ENCODE peak calls at places on chromosomes 12 and 14, in seven cellular contexts. One of them, this sample, is unnamed.

GRCh38 chr12:113161415-113162016 is 12.0 kb downstream of the CFAP73 start:
- DNase-seq in dorsolateral prefrontal cortex: peak; percentile 75
- DNase-seq in cardiac muscle cell: no peak
- DNase-seq in neural progenitor cell: peak; percentile 99
- DNase-seq in mesendoderm: peak; percentile 99
- DNase-seq in astrocyte: peak; percentile 23
- DNase-seq in gastrocnemius medialis: no peak
- DNase-seq in this sample: no peak

GRCh38 chr14:24851837-24852236 is 198.1 kb downstream of the STXBP6 start:
- DNase-seq in dorsolateral prefrontal cortex: no peak
- DNase-seq in neural progenitor cell: no peak
- DNase-seq in astrocyte: no peak
- DNase-seq in mesendoderm: peak; percentile 29
- DNase-seq in gastrocnemius medialis: no peak
- DNase-seq in cardiac muscle cell: peak; percentile 56
- DNase-seq in this sample: no peak

GRCh38 chr14:63853831-63854293 is 1.1 kb downstream of the SYNE2 start:
- DNase-seq in cardiac muscle cell: peak; percentile 73
- DNase-seq in dorsolateral prefrontal cortex: no peak
- DNase-seq in astrocyte: peak; percentile 38
- DNase-seq in mesendoderm: peak; percentile 47
- DNase-seq in neural progenitor cell: peak; percentile 68
- DNase-seq in gastrocnemius medialis: peak; percentile 48
- DNase-seq in this sample: peak; percentile 76

GRCh38 chr14:92253381-92253894 is 69.5 kb upstream of the SLC24A4 start:
- DNase-seq in cardiac muscle cell: no peak
- DNase-seq in neural progenitor cell: peak; percentile 45
- DNase-seq in gastrocnemius medialis: no peak
- DNase-seq in dorsolateral prefrontal cortex: no peak
- DNase-seq in mesendoderm: peak; percentile 68
- DNase-seq in astrocyte: no peak
- DNase-seq in this sample: peak; percentile 19

GRCh38 chr14:73058923-73059311 is 583 bp downstream of the RBM25 start:
- DNase-seq in dorsolateral prefrontal cortex: peak; percentile 48
- DNase-seq in neural progenitor cell: peak; percentile 48
- DNase-seq in cardiac muscle cell: peak; percentile 24
- DNase-seq in mesendoderm: peak; percentile 68
- DNase-seq in astrocyte: peak; percentile 18
- DNase-seq in gastrocnemius medialis: no peak
- DNase-seq in this sample: no peak

GRCh38 chr12:10663869-10664268 is 10.0 kb downstream of the STYK1 start:
- DNase-seq in gastrocnemius medialis: no peak
- DNase-seq in mesendoderm: no peak
- DNase-seq in neural progenitor cell: no peak
- DNase-seq in astrocyte: no peak
- DNase-seq in dorsolateral prefrontal cortex: no peak
- DNase-seq in cardiac muscle cell: no peak
- DNase-seq in this sample: no peak

GRCh38 chr14:46048127-46048526 is 603.5 kb downstream of the RPL10L start:
- DNase-seq in gastrocnemius medialis: no peak
- DNase-seq in cardiac muscle cell: peak; percentile 9
- DNase-seq in astrocyte: peak; percentile 32
- DNase-seq in dorsolateral prefrontal cortex: no peak
- DNase-seq in neural progenitor cell: peak; percentile 80
- DNase-seq in mesendoderm: peak; percentile 96
- DNase-seq in this sample: no peak

GRCh38 chr12:90122716-90123115 is 414.1 kb upstream of the ATP2B1 start:
- DNase-seq in dorsolateral prefrontal cortex: no peak
- DNase-seq in cardiac muscle cell: no peak
- DNase-seq in gastrocnemius medialis: no peak
- DNase-seq in mesendoderm: no peak
- DNase-seq in astrocyte: no peak
- DNase-seq in neural progenitor cell: no peak
- DNase-seq in this sample: no peak

GRCh38 chr12:125069616-125070015 is 4.4 kb downstream of the AACS start:
- DNase-seq in astrocyte: no peak
- DNase-seq in gastrocnemius medialis: no peak
- DNase-seq in neural progenitor cell: no peak
- DNase-seq in cardiac muscle cell: no peak
- DNase-seq in dorsolateral prefrontal cortex: peak; percentile 52
- DNase-seq in mesendoderm: no peak
- DNase-seq in this sample: no peak

GRCh38 chr14:26466862-26467261 is 131.0 kb downstream of the NOVA1 start:
- DNase-seq in mesendoderm: no peak
- DNase-seq in dorsolateral prefrontal cortex: no peak
- DNase-seq in cardiac muscle cell: no peak
- DNase-seq in neural progenitor cell: no peak
- DNase-seq in astrocyte: no peak
- DNase-seq in gastrocnemius medialis: no peak
- DNase-seq in this sample: no peak

GRCh38 chr12:50242751-50243191 is 40.5 kb downstream of the LIMA1 start:
- DNase-seq in neural progenitor cell: no peak
- DNase-seq in cardiac muscle cell: no peak
- DNase-seq in dorsolateral prefrontal cortex: no peak
- DNase-seq in astrocyte: peak; percentile 89
- DNase-seq in mesendoderm: no peak
- DNase-seq in gastrocnemius medialis: no peak
- DNase-seq in this sample: no peak

GRCh38 chr14:99871771-99872170 is 78.6 kb downstream of the EML1 start:
- DNase-seq in mesendoderm: no peak
- DNase-seq in dorsolateral prefrontal cortex: no peak
- DNase-seq in neural progenitor cell: peak; percentile 55
- DNase-seq in cardiac muscle cell: no peak
- DNase-seq in gastrocnemius medialis: no peak
- DNase-seq in astrocyte: no peak
- DNase-seq in this sample: no peak

GRCh38 chr14:32608880-32609279 is 279.8 kb downstream of the AKAP6 start:
- DNase-seq in astrocyte: peak; percentile 90
- DNase-seq in gastrocnemius medialis: no peak
- DNase-seq in neural progenitor cell: peak; percentile 34
- DNase-seq in dorsolateral prefrontal cortex: no peak
- DNase-seq in mesendoderm: peak; percentile 66
- DNase-seq in cardiac muscle cell: peak; percentile 63
- DNase-seq in this sample: no peak

GRCh38 chr14:30214456-30215090 is 286.9 kb upstream of the PRKD1 start:
- DNase-seq in dorsolateral prefrontal cortex: no peak
- DNase-seq in gastrocnemius medialis: no peak
- DNase-seq in neural progenitor cell: peak; percentile 72
- DNase-seq in cardiac muscle cell: peak; percentile 89
- DNase-seq in astrocyte: peak; percentile 58
- DNase-seq in mesendoderm: peak; percentile 67
- DNase-seq in this sample: no peak

GRCh38 chr12:132326646-132327045 is 2.7 kb downstream of the GALNT9 start:
- DNase-seq in neural progenitor cell: no peak
- DNase-seq in mesendoderm: no peak
- DNase-seq in dorsolateral prefrontal cortex: no peak
- DNase-seq in gastrocnemius medialis: no peak
- DNase-seq in cardiac muscle cell: no peak
- DNase-seq in astrocyte: no peak
- DNase-seq in this sample: no peak

GRCh38 chr12:82862876-82863649 is 176.4 kb downstream of the TMTC2 start:
- DNase-seq in neural progenitor cell: no peak
- DNase-seq in cardiac muscle cell: no peak
- DNase-seq in mesendoderm: no peak
- DNase-seq in gastrocnemius medialis: no peak
- DNase-seq in astrocyte: no peak
- DNase-seq in dorsolateral prefrontal cortex: no peak
- DNase-seq in this sample: no peak

GRCh38 chr12:117596968-117597367 is 235.5 kb upstream of the NOS1 start:
- DNase-seq in gastrocnemius medialis: no peak
- DNase-seq in mesendoderm: peak; percentile 25
- DNase-seq in neural progenitor cell: no peak
- DNase-seq in astrocyte: no peak
- DNase-seq in dorsolateral prefrontal cortex: no peak
- DNase-seq in cardiac muscle cell: no peak
- DNase-seq in this sample: no peak

GRCh38 chr12:123675436-123675835 is 4.5 kb downstream of the TCTN2 start:
- DNase-seq in dorsolateral prefrontal cortex: no peak
- DNase-seq in astrocyte: no peak
- DNase-seq in neural progenitor cell: no peak
- DNase-seq in gastrocnemius medialis: no peak
- DNase-seq in cardiac muscle cell: no peak
- DNase-seq in mesendoderm: no peak
- DNase-seq in this sample: no peak

GRCh38 chr12:123671876-123672275 is 963 bp downstream of the TCTN2 start:
- DNase-seq in gastrocnemius medialis: no peak
- DNase-seq in neural progenitor cell: peak; percentile 5
- DNase-seq in dorsolateral prefrontal cortex: no peak
- DNase-seq in cardiac muscle cell: peak; percentile 4
- DNase-seq in mesendoderm: no peak
- DNase-seq in astrocyte: peak; percentile 68
- DNase-seq in this sample: no peak

GRCh38 chr12:123667771-123668170 is 3.1 kb upstream of the TCTN2 start:
- DNase-seq in neural progenitor cell: no peak
- DNase-seq in cardiac muscle cell: no peak
- DNase-seq in mesendoderm: no peak
- DNase-seq in astrocyte: no peak
- DNase-seq in gastrocnemius medialis: no peak
- DNase-seq in dorsolateral prefrontal cortex: no peak
- DNase-seq in this sample: no peak

GRCh38 chr12:123670882-123671728 is at the start of gene TCTN2:
- DNase-seq in dorsolateral prefrontal cortex: peak; percentile 97
- DNase-seq in neural progenitor cell: peak; percentile 97
- DNase-seq in cardiac muscle cell: peak; percentile 94
- DNase-seq in astrocyte: peak; percentile 82
- DNase-seq in mesendoderm: peak; percentile 96
- DNase-seq in gastrocnemius medialis: peak; percentile 89
- DNase-seq in this sample: peak; percentile 97
- H3K4me3 ChIP-seq in dorsolateral prefrontal cortex: peak within 1 kb of the TSS; percentile 97
- H3K4me3 ChIP-seq in neural progenitor cell: peak within 1 kb of the TSS; percentile 92
- H3K4me3 ChIP-seq in cardiac muscle cell: peak within 1 kb of the TSS; percentile 90
- H3K4me3 ChIP-seq in astrocyte: peak within 1 kb of the TSS; percentile 90
- H3K4me3 ChIP-seq in mesendoderm: peak within 1 kb of the TSS; percentile 90
- H3K4me3 ChIP-seq in gastrocnemius medialis: peak within 1 kb of the TSS; percentile 93
- H3K4me3 ChIP-seq in this sample: peak within 1 kb of the TSS; percentile 84

DNA sequence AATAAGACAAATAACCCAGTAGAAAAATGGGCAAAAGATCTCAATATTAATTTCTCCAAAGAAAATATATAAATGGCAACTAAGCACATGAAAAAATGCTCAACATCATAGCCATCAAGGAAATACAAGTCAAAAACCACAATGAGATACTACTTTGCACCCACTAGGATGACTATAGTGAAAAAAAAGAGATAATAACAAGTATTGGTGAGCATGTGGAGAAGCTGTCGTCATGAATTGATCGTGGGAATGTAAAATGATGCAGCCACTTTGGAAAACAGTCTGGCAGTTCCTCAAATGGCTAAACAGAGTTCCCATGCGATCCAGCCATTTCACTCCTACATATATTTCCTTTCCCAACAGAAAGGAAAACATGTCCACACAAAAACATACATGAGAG is 18.1 kb downstream of the JDP2 start:
- DNase-seq in mesendoderm: no peak
- DNase-seq in gastrocnemius medialis: no peak
- DNase-seq in astrocyte: no peak
- DNase-seq in neural progenitor cell: no peak
- DNase-seq in cardiac muscle cell: no peak
- DNase-seq in dorsolateral prefrontal cortex: no peak
- DNase-seq in this sample: no peak
- H3K27ac ChIP-seq in mesendoderm: no peak overlapping the region
- H3K27ac ChIP-seq in gastrocnemius medialis: peak overlapping the region; percentile 87
- H3K27ac ChIP-seq in astrocyte: no peak overlapping the region
- H3K27ac ChIP-seq in neural progenitor cell: no peak overlapping the region
- H3K27ac ChIP-seq in cardiac muscle cell: no peak overlapping the region
- H3K27ac ChIP-seq in dorsolateral prefrontal cortex: no peak overlapping the region
- H3K27ac ChIP-seq in this sample: no peak overlapping the region

DNA sequence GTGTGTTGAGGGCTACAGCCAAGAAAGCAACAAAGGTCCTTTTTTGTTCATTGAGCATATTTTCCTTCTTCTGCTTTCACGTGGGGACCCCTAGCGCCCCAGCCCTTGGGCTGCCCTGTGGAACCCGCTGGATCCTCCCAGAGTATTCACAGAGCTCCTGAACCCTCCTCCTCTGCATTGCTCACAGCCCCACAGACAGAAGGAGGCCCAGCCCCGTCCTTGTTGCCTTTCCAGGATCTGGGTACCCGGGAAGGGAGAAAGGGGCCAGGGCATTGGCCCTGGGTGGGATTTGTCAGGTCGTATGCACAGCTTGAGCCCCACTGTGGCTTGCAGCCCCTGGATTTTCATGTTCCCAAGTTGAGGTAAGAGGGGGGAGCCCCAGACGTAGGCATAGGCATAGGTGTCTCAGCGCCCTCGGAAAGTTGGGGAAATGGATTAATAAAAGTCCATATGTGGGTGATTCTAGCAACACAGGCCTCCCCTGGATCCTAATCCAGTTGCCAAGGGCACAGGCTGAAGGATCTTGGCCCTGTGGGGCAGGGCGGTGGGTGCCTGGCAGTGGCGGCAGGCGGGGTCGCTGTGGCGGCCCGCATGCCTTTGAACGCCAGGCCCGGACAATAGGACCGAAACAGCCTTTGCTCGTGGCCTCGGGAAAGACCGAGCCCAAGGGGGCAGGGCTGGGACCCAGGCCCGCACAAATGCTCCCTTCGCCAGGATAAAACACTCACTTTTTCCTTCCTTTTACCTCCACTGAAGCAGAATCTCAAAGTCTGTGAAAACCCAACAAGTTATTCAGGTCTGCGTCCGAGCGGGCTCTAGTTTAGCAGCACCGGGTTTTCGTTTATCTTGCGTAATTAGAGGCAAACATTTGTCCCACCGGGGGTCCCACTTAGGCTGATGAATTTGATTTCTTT is 3.0 kb upstream of the HOXC10 start:
- DNase-seq in neural progenitor cell: no peak
- DNase-seq in dorsolateral prefrontal cortex: no peak
- DNase-seq in cardiac muscle cell: no peak
- DNase-seq in astrocyte: no peak
- DNase-seq in mesendoderm: no peak
- DNase-seq in gastrocnemius medialis: no peak
- DNase-seq in this sample: no peak
- H3K4me3 ChIP-seq in neural progenitor cell: no peak overlapping the region
- H3K4me3 ChIP-seq in dorsolateral prefrontal cortex: no peak overlapping the region
- H3K4me3 ChIP-seq in cardiac muscle cell: no peak overlapping the region
- H3K4me3 ChIP-seq in astrocyte: no peak overlapping the region
- H3K4me3 ChIP-seq in mesendoderm: no peak overlapping the region
- H3K4me3 ChIP-seq in gastrocnemius medialis: peak overlapping the region; percentile 85
- H3K4me3 ChIP-seq in this sample: no peak overlapping the region

GRCh38 chr12:6049992-6050391 is 74.5 kb downstream of the VWF start:
- DNase-seq in astrocyte: no peak
- DNase-seq in cardiac muscle cell: no peak
- DNase-seq in mesendoderm: peak; percentile 65
- DNase-seq in gastrocnemius medialis: no peak
- DNase-seq in dorsolateral prefrontal cortex: no peak
- DNase-seq in neural progenitor cell: no peak
- DNase-seq in this sample: no peak

GRCh38 chr12:6046511-6047180 is 77.8 kb downstream of the VWF start:
- DNase-seq in mesendoderm: no peak
- DNase-seq in astrocyte: no peak
- DNase-seq in dorsolateral prefrontal cortex: no peak
- DNase-seq in gastrocnemius medialis: no peak
- DNase-seq in cardiac muscle cell: no peak
- DNase-seq in neural progenitor cell: no peak
- DNase-seq in this sample: no peak

GRCh38 chr12:6052206-6052939 is 72.1 kb downstream of the VWF start:
- DNase-seq in astrocyte: no peak
- DNase-seq in dorsolateral prefrontal cortex: no peak
- DNase-seq in gastrocnemius medialis: no peak
- DNase-seq in cardiac muscle cell: no peak
- DNase-seq in mesendoderm: no peak
- DNase-seq in neural progenitor cell: no peak
- DNase-seq in this sample: no peak

GRCh38 chr12:6047249-6048227 is 76.9 kb downstream of the VWF start:
- DNase-seq in neural progenitor cell: no peak
- DNase-seq in gastrocnemius medialis: no peak
- DNase-seq in cardiac muscle cell: peak; percentile 40
- DNase-seq in mesendoderm: no peak
- DNase-seq in dorsolateral prefrontal cortex: no peak
- DNase-seq in astrocyte: peak; percentile 37
- DNase-seq in this sample: no peak

GRCh38 chr12:6049587-6049986 is 74.9 kb downstream of the VWF start:
- DNase-seq in neural progenitor cell: no peak
- DNase-seq in cardiac muscle cell: no peak
- DNase-seq in dorsolateral prefrontal cortex: no peak
- DNase-seq in mesendoderm: no peak
- DNase-seq in gastrocnemius medialis: no peak
- DNase-seq in astrocyte: no peak
- DNase-seq in this sample: no peak
- H3K27ac ChIP-seq in neural progenitor cell: no peak overlapping the region
- H3K27ac ChIP-seq in cardiac muscle cell: no peak overlapping the region
- H3K27ac ChIP-seq in dorsolateral prefrontal cortex: no peak overlapping the region
- H3K27ac ChIP-seq in mesendoderm: no peak overlapping the region
- H3K27ac ChIP-seq in gastrocnemius medialis: no peak overlapping the region
- H3K27ac ChIP-seq in astrocyte: no peak overlapping the region
- H3K27ac ChIP-seq in this sample: peak overlapping the region; percentile 13